ENCODE peak calls at places on chromosomes 5 and 9, in four cellular contexts. L, P, O and B are unnamed samples.

GRCh38 chr5:177116631-177117373 is 16.8 kb upstream of the NSD1 start:
- DNase-seq in O (no peak), L (peak; percentile 90), P (peak; percentile 91), B (peak; percentile 72)

GRCh38 chr9:114285166-114285867 is 37.6 kb upstream of the ORM1 start:
- DNase-seq in L (peak; percentile 12), P (peak; percentile 92), O (peak; percentile 68), B (peak; percentile 73)

GRCh38 chr9:89730715-89731114 is 125.9 kb downstream of the GADD45G start:
- DNase-seq in P (no peak), L (no peak), O (no peak), B (no peak)

GRCh38 chr5:139657363-139658321 is 9.5 kb downstream of the CXXC5 start:
- DNase-seq in O (no peak), L (no peak), P (no peak), B (no peak)

GRCh38 chr9:87597710-87598200 is 100.1 kb downstream of the DAPK1 start:
- DNase-seq in P (no peak), L (no peak), O (no peak), B (no peak)

GRCh38 chr9:78713746-78714405 is 417.0 kb downstream of the PSAT1 start:
- DNase-seq in O (no peak), L (no peak), P (no peak), B (no peak)

GRCh38 chr9:5446451-5447236 is 3.7 kb upstream of the CD274 start:
- DNase-seq in P (no peak), O (no peak), L (no peak), B (peak; percentile 85)

GRCh38 chr9:77180056-77180455 is 2.7 kb downstream of the VPS13A start:
- DNase-seq in O (no peak), P (no peak), L (no peak), B (no peak)

GRCh38 chr9:136602193-136602885 is 56.5 kb upstream of the NOTCH1 start:
- DNase-seq in L (no peak), O (no peak), P (no peak), B (peak; percentile 36)

GRCh38 chr5:102048940-102049339 is 247.1 kb downstream of the SLCO4C1 start:
- DNase-seq in P (peak; percentile 3), L (no peak), O (no peak), B (no peak)

GRCh38 chr5:135398855-135399837 is at the start of gene MACROH2A1:
- DNase-seq in P (peak; percentile 85), O (peak; percentile 91), L (peak; percentile 92), B (peak; percentile 83)

GRCh38 chr5:162209005-162209605 is 141.5 kb downstream of the GABRG2 start:
- DNase-seq in O (peak; percentile 83), P (peak; percentile 0), L (no peak), B (peak; percentile 16)

GRCh38 chr9:21030389-21031035 is 928 bp downstream of the HACD4 start:
- DNase-seq in O (no peak), P (peak; percentile 69), L (no peak), B (peak; percentile 65)

GRCh38 chr5:96699186-96699820 is 37.1 kb downstream of the CAST start:
- DNase-seq in L (no peak), O (no peak), P (no peak), B (peak; percentile 24)

GRCh38 chr5:143147918-143148317 is 255.6 kb downstream of the NR3C1 start:
- DNase-seq in L (no peak), O (no peak), P (peak; percentile 64), B (no peak)

DNA sequence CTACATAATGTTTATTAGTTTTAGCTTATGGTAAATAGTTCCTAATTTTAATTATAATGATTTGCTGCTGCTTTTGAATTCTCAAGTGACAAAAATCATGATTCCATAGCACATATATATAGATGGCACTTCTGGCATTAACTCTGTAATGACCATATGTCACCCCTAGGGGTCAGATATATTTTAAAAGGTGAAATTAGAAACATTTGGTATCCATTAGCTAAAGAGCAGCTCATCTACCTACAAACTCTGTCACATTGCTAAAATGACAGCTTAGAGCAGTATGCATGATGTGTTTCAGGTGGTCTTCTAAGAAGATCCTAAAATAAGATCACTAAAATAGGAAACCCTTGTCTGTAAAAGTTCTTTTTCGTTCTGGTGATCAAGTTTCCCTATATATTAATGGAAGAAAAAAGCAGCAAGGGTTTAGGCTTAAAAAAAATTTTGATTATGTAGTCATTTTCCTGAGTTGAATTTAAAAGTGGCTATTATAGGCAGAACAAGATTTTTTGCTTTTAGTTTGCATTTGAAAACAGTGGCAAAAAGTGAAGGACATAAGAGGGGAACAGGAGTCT is 157.7 kb upstream of the POU5F2 start:
- DNase-seq in L (no peak), O (peak; percentile 24), P (peak; percentile 13), B (peak; percentile 17)
- TF ChIP-seq CTCF in L (peak; percentile 41), O (peak; percentile 39), P (peak; percentile 46), B (peak; percentile 43)

DNA sequence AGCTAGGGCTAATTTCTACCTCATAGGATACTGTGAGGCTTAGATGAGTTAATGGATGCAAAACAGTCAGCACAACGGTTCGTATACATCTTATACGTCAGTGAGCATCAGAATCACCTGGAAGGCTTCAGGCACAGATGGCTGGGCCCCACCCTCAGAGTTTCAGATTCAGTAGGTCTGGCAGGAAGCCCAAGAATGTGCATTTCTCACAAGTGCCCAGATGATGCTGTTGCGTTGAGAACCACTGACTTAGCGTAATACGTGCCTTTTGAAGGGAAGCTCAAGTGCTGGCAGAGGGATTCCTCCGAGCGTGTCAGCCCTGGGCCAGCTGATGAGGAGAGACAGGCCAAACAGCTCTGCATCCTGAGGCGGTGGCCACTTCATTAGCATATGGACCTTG is 117.1 kb upstream of the WWC1 start:
- DNase-seq in P (no peak), L (no peak), O (peak; percentile 73), B (peak; percentile 37)
- TF ChIP-seq CTCF in P (no peak), L (no peak), O (no peak), B (no peak)

GRCh38 chr5:134227786-134228185 is 1.9 kb upstream of the PPP2CA start:
- DNase-seq in L (no peak), P (no peak), O (no peak), B (no peak)

GRCh38 chr5:134228624-134229023 is 2.8 kb upstream of the PPP2CA start:
- DNase-seq in O (no peak), L (no peak), P (no peak), B (no peak)

GRCh38 chr5:134225780-134226440 is at the start of gene PPP2CA:
- DNase-seq in P (peak; percentile 99), L (peak; percentile 98), O (peak; percentile 99), B (peak; percentile 99)

GRCh38 chr5:134226441-134227192 is 744 bp upstream of the PPP2CA start:
- DNase-seq in L (no peak), O (no peak), P (peak; percentile 35), B (peak; percentile 30)

DNA sequence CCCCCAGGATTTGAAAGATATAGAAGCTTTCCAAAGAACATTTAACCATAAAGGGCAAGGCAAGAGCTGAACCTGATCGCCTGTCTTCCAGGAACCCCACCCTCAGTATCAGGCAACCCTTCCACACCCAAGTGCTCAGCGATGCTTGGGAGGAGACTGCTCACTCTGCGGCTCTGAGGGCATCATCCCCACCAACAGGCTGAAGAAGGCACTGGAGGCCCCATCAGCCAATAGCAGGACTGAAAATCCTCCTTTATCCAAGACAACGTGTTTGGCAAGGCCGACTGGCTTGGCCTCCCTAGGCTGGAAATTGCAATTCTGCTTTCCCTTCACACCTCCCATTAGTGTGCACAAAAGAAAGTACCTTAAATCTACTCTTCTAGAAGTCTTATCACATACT is 1.4 kb upstream of the PPP2CA start:
- DNase-seq in L (no peak), P (peak; percentile 25), O (peak; percentile 12), B (peak; percentile 80)
- TF ChIP-seq CTCF in L (no peak), P (peak; percentile 10), O (no peak), B (peak; percentile 32)

DNA sequence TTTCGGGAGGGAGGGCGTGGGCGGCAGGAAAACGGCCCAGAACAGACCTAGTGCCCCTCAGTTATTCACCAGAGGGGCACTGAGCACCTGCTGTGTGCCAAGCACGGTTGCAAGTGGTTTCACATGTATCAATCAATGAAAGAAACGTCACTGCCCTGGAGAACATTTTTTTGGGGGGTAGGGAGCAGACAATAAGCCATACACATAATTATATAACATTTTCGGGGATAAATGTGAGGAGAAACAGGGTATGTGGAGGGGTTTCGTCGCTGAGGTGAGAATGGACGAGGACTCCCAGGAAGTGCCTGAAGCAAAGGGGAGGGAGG is 444 bp upstream of the ZNF354A start:
- DNase-seq in O (no peak), P (no peak), L (no peak), B (peak; percentile 36)
- TF ChIP-seq CTCF in O (no peak), P (no peak), L (no peak), B (no peak)

DNA sequence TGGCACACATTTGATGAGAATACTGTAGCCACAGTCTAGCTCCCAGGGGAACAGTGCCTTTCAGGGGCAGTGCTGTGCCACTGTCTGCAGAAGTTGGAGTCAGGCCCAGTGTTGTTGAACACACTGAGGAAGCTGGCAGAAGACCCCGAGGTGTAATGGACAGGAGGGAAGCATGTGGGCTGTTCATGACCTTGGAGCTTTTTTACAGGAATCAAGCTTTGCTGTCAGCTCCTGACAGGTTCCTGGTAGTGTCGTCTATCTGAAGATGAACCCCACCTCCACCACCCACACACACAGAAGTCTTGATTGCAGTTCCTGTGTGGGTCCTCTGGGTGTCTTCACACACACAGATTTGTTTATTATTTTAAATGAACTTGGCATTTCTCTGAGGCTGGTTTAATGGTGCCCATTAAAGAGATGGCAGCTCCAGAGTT is 40.3 kb upstream of the TNFAIP8 start:
- DNase-seq in P (peak; percentile 71), O (peak; percentile 82), L (no peak), B (peak; percentile 68)
- TF ChIP-seq CTCF in P (peak; percentile 53), O (peak; percentile 39), L (peak; percentile 55), B (peak; percentile 56)

GRCh38 chr9:130359819-130360218 is 84.9 kb upstream of the ASS1 start:
- DNase-seq in O (no peak), P (no peak), L (no peak), B (no peak)
- TF ChIP-seq CTCF in O (no peak), P (no peak), L (no peak), B (peak; percentile 5)